ENCODE peak calls at places on chromosome 14, in eight cellular contexts. V, J, N, M, Q, W, K and P are unnamed samples.

GRCh38 chr14:97196336-97196735 is 399.2 kb downstream of the VRK1 start:
- DNase-seq in V (no peak), J (no peak), N (no peak), M (no peak), Q (no peak), W (no peak), K (no peak), P (no peak)

GRCh38 chr14:75369506-75369905 is 58.3 kb upstream of the JDP2 start:
- DNase-seq in V (no peak), J (no peak), N (no peak), M (no peak), Q (no peak), W (no peak), K (no peak), P (peak; percentile 50)

GRCh38 chr14:70972107-70972976 is 65.1 kb downstream of the PCNX1 start:
- DNase-seq in V (peak; percentile 75), J (peak; percentile 28), N (peak; percentile 95), M (peak; percentile 92), Q (peak; percentile 83), W (peak; percentile 87), K (peak; percentile 67), P (peak; percentile 97)

GRCh38 chr14:36302823-36303222 is 17.6 kb downstream of the MBIP start:
- DNase-seq in V (no peak), J (no peak), N (no peak), M (no peak), Q (no peak), W (no peak), K (no peak), P (no peak)

GRCh38 chr14:101968186-101968585 is 3.8 kb downstream of the DYNC1H1 start:
- DNase-seq in V (no peak), J (no peak), N (no peak), M (no peak), Q (no peak), W (no peak), K (no peak), P (no peak)

GRCh38 chr14:91693342-91693741 is 38.5 kb downstream of the CATSPERB start:
- DNase-seq in V (no peak), J (peak; percentile 14), N (no peak), M (no peak), Q (no peak), W (no peak), K (peak; percentile 6), P (no peak)

GRCh38 chr14:97412933-97413574 is 615.9 kb downstream of the VRK1 start:
- DNase-seq in V (no peak), J (no peak), N (no peak), M (no peak), Q (no peak), W (no peak), K (no peak), P (no peak)

GRCh38 chr14:54653764-54654469 is 87.0 kb downstream of the SAMD4A start:
- DNase-seq in V (no peak), J (no peak), N (no peak), M (no peak), Q (peak; percentile 99), W (peak; percentile 75), K (peak; percentile 85), P (no peak)

GRCh38 chr14:99168330-99168729 is 103.7 kb downstream of the BCL11B start:
- DNase-seq in V (no peak), J (no peak), N (no peak), M (peak; percentile 7), Q (no peak), W (no peak), K (no peak), P (no peak)

GRCh38 chr14:51004352-51004800 is 60.1 kb upstream of the PYGL start:
- DNase-seq in V (no peak), J (no peak), N (no peak), M (no peak), Q (no peak), W (no peak), K (no peak), P (no peak)

GRCh38 chr14:56491299-56492285 is 88.0 kb upstream of the TMEM260 start:
- DNase-seq in V (peak; percentile 79), J (peak; percentile 27), N (peak; percentile 97), M (no peak), Q (peak; percentile 68), W (no peak), K (peak; percentile 49), P (peak; percentile 70)

GRCh38 chr14:99727096-99727870 is 43.2 kb downstream of the CYP46A1 start:
- DNase-seq in V (no peak), J (no peak), N (no peak), M (peak; percentile 18), Q (no peak), W (peak; percentile 56), K (no peak), P (no peak)

GRCh38 chr14:91317381-91318313 is 73.1 kb upstream of the GPR68 start:
- DNase-seq in V (no peak), J (peak; percentile 85), N (no peak), M (peak; percentile 83), Q (peak; percentile 52), W (peak; percentile 97), K (no peak), P (no peak)

GRCh38 chr14:35197015-35197414 is 74.7 kb downstream of the PRORP start:
- DNase-seq in V (peak; percentile 62), J (no peak), N (no peak), M (no peak), Q (peak; percentile 31), W (no peak), K (no peak), P (no peak)

GRCh38 chr14:71539660-71540285 is 392.5 kb upstream of the RGS6 start:
- DNase-seq in V (no peak), J (no peak), N (no peak), M (no peak), Q (peak; percentile 59), W (no peak), K (no peak), P (no peak)

GRCh38 chr14:30906752-30907658 is 32.6 kb downstream of the COCH start:
- DNase-seq in V (peak; percentile 12), J (peak; percentile 4), N (no peak), M (no peak), Q (peak; percentile 40), W (no peak), K (peak; percentile 58), P (no peak)

DNA sequence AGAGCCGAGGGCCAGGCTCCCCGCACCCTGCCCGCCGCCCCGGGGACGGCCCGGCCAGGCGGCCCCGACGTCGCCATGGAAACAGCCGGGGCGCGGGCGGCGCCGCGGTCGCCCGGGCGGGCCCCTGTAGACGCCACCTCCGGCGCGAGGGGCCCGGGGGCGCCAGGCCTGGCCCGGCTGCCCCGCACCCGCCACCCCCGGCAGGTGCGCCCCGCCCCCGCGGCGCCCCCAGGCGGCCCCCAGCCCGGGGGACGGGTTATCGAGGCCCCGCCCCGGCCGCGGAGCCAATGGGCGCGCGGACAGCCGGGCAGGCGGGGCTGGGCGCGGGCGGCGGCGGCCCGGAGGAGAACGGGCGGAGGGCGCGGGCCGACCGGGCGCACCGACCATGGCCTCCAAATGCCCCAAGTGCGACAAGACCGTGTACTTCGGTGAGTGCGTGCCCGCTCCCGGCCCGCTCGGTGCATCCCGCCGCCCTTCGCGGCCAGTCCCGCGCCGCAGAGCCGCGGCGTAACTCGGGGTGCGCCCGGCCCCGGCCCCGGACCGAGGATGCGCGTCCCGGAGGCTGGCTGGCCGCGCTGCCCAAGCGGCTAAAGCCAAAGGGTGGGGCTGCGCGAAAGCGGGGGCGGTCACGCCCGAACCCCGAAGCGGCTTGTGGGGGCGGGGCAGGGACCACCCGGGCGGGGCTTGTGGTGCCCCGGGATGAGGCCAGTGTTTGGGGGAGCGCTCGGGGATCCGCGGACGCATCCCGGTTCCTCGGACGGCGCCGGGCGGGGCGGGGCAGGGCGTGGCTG is at the start of gene CRIP2:
- DNase-seq in V (no peak), J (no peak), N (peak; percentile 62), M (no peak), Q (peak; percentile 41), W (no peak), K (no peak), P (no peak)
- TF ChIP-seq POLR2AphosphoS5 in V (no peak), J (no peak), N (no peak), M (no peak), Q (no peak), W (peak; percentile 50), K (no peak), P (peak; percentile 77)

GRCh38 chr14:23469127-23469905 is at the start of gene NGDN:
- DNase-seq in V (peak; percentile 100), J (peak; percentile 99), N (peak; percentile 99), M (peak; percentile 94), Q (peak; percentile 100), W (peak; percentile 95), K (peak; percentile 100), P (peak; percentile 99)

GRCh38 chr14:23465261-23465660 is 4.2 kb upstream of the NGDN start:
- DNase-seq in V (no peak), J (no peak), N (no peak), M (no peak), Q (no peak), W (no peak), K (no peak), P (no peak)

GRCh38 chr14:23469906-23470403 is 452 bp downstream of the NGDN start:
- DNase-seq in V (no peak), J (no peak), N (no peak), M (no peak), Q (no peak), W (no peak), K (no peak), P (no peak)

GRCh38 chr14:23468704-23469126 is 788 bp upstream of the NGDN start:
- DNase-seq in V (no peak), J (no peak), N (no peak), M (no peak), Q (no peak), W (no peak), K (no peak), P (no peak)

DNA sequence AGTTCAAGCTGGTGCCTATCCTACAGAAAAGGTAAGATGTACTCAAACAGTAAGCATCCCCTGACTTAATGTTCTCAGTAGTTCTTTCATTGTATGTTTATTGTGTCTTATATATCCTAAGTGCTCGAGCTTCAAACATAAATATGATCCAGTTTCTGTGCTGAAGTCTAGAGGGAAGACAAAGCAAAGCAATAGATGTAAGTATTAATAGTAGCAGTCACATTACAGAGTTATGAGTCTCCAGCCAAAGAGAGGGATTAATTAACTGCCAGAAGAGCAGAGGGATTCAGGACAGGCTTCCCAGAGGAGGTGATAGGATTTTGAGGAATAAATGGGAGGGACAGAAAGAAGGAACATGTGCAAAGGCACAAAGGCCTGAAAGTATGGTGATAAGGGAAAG is 1.4 kb downstream of the NGDN start:
- DNase-seq in V (no peak), J (no peak), N (no peak), M (no peak), Q (no peak), W (no peak), K (no peak), P (no peak)
- H3K4me3 ChIP-seq in V (peak overlapping the region; percentile 90), J (no peak overlapping the region), N (no peak overlapping the region), M (no peak overlapping the region), Q (no peak overlapping the region), W (no peak overlapping the region), K (peak overlapping the region; percentile 94), P (no peak overlapping the region)

DNA sequence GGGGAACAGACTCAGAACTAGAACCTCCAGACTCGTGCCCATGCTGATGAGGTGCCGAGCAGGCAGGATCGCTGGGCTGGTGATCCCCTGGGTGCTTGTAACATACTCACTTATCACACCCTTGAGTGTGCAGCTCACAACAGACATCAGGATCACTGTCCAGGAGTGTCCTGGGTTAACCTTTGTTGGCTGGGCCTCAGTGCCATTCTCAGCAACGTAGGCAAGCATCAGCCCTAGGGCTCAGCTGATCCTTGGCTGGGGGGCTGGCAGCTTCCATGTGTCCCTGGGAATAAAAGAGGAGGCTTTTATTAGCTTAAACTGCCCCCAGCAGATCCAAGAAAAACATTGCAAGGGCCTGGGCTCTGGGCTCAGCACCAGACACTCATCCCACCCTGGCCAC is 1.6 kb downstream of the TMEM229B start:
- DNase-seq in V (no peak), J (no peak), N (no peak), M (no peak), Q (no peak), W (no peak), K (no peak), P (no peak)
- TF ChIP-seq CTCF in V (no peak), J (no peak), N (no peak), M (no peak), Q (no peak), W (no peak), K (no peak), P (no peak)

GRCh38 chr14:103444837-103445524 is 59.8 kb downstream of the MARK3 start:
- DNase-seq in V (no peak), J (no peak), N (peak; percentile 17), M (no peak), Q (no peak), W (no peak), K (no peak), P (no peak)
- TF ChIP-seq POLR2AphosphoS5 in V (no peak), J (no peak), N (no peak), M (no peak), Q (no peak), W (no peak), K (no peak), P (no peak)